ENCODE peak calls at places on chromosome 3, in ten cellular contexts. One of them, this sample, is unnamed.

GRCh38 chr3:48565591-48566400 is 2.2 kb upstream of the UCN2 start:
- DNase-seq in hepatic stellate cell: peak; percentile 94
- DNase-seq in activated T-cell treated with anti-CD3 and anti-CD28 coated beads for 24 hours: no peak
- DNase-seq in CD8-positive, alpha-beta memory T cell: no peak
- DNase-seq in osteoblast: peak; percentile 99
- DNase-seq in HFF-Myc: no peak
- DNase-seq in fibroblast of mammary gland: peak; percentile 74
- DNase-seq in right cardiac atrium: no peak
- DNase-seq in suprapubic skin: no peak
- DNase-seq in transverse colon: no peak
- DNase-seq in this sample: no peak

GRCh38 chr3:105842943-105843342 is 25.9 kb downstream of the CBLB start:
- DNase-seq in suprapubic skin: no peak
- DNase-seq in activated T-cell treated with anti-CD3 and anti-CD28 coated beads for 24 hours: no peak
- DNase-seq in hepatic stellate cell: no peak
- DNase-seq in transverse colon: no peak
- DNase-seq in CD8-positive, alpha-beta memory T cell: no peak
- DNase-seq in osteoblast: no peak
- DNase-seq in HFF-Myc: no peak
- DNase-seq in right cardiac atrium: no peak
- DNase-seq in fibroblast of mammary gland: peak; percentile 53
- DNase-seq in this sample: no peak

GRCh38 chr3:50708620-50709019 is 33.9 kb downstream of the DOCK3 start:
- DNase-seq in osteoblast: no peak
- DNase-seq in CD8-positive, alpha-beta memory T cell: peak; percentile 35
- DNase-seq in suprapubic skin: no peak
- DNase-seq in right cardiac atrium: no peak
- DNase-seq in fibroblast of mammary gland: no peak
- DNase-seq in transverse colon: no peak
- DNase-seq in HFF-Myc: no peak
- DNase-seq in hepatic stellate cell: no peak
- DNase-seq in activated T-cell treated with anti-CD3 and anti-CD28 coated beads for 24 hours: peak; percentile 4
- DNase-seq in this sample: peak; percentile 38

GRCh38 chr3:142210144-142210543 is 15.2 kb downstream of the GK5 start:
- DNase-seq in right cardiac atrium: no peak
- DNase-seq in fibroblast of mammary gland: no peak
- DNase-seq in osteoblast: no peak
- DNase-seq in HFF-Myc: no peak
- DNase-seq in hepatic stellate cell: peak; percentile 5
- DNase-seq in activated T-cell treated with anti-CD3 and anti-CD28 coated beads for 24 hours: no peak
- DNase-seq in transverse colon: no peak
- DNase-seq in suprapubic skin: no peak
- DNase-seq in CD8-positive, alpha-beta memory T cell: no peak
- DNase-seq in this sample: peak; percentile 14

GRCh38 chr3:37945803-37946530 is 44.6 kb upstream of the VILL start:
- DNase-seq in transverse colon: no peak
- DNase-seq in hepatic stellate cell: peak; percentile 54
- DNase-seq in CD8-positive, alpha-beta memory T cell: no peak
- DNase-seq in right cardiac atrium: no peak
- DNase-seq in suprapubic skin: no peak
- DNase-seq in HFF-Myc: peak; percentile 74
- DNase-seq in osteoblast: no peak
- DNase-seq in activated T-cell treated with anti-CD3 and anti-CD28 coated beads for 24 hours: no peak
- DNase-seq in fibroblast of mammary gland: no peak
- DNase-seq in this sample: no peak

GRCh38 chr3:159356606-159357005 is 554.8 kb downstream of the MFSD1 start:
- DNase-seq in activated T-cell treated with anti-CD3 and anti-CD28 coated beads for 24 hours: no peak
- DNase-seq in suprapubic skin: no peak
- DNase-seq in CD8-positive, alpha-beta memory T cell: no peak
- DNase-seq in osteoblast: no peak
- DNase-seq in HFF-Myc: no peak
- DNase-seq in fibroblast of mammary gland: no peak
- DNase-seq in hepatic stellate cell: no peak
- DNase-seq in transverse colon: no peak
- DNase-seq in right cardiac atrium: no peak
- DNase-seq in this sample: no peak

GRCh38 chr3:194584866-194585265 is 48.4 kb downstream of the TMEM44 start:
- DNase-seq in suprapubic skin: no peak
- DNase-seq in transverse colon: no peak
- DNase-seq in activated T-cell treated with anti-CD3 and anti-CD28 coated beads for 24 hours: no peak
- DNase-seq in osteoblast: peak; percentile 44
- DNase-seq in HFF-Myc: no peak
- DNase-seq in hepatic stellate cell: no peak
- DNase-seq in fibroblast of mammary gland: peak; percentile 86
- DNase-seq in CD8-positive, alpha-beta memory T cell: no peak
- DNase-seq in right cardiac atrium: peak; percentile 53
- DNase-seq in this sample: no peak

GRCh38 chr3:41792806-41793205 is 169.1 kb downstream of the ULK4 start:
- DNase-seq in activated T-cell treated with anti-CD3 and anti-CD28 coated beads for 24 hours: no peak
- DNase-seq in CD8-positive, alpha-beta memory T cell: no peak
- DNase-seq in osteoblast: no peak
- DNase-seq in fibroblast of mammary gland: no peak
- DNase-seq in hepatic stellate cell: no peak
- DNase-seq in right cardiac atrium: no peak
- DNase-seq in HFF-Myc: no peak
- DNase-seq in transverse colon: no peak
- DNase-seq in suprapubic skin: no peak
- DNase-seq in this sample: no peak

GRCh38 chr3:134333522-134334181 is 40.6 kb downstream of the AMOTL2 start:
- DNase-seq in transverse colon: no peak
- DNase-seq in fibroblast of mammary gland: no peak
- DNase-seq in osteoblast: peak; percentile 87
- DNase-seq in hepatic stellate cell: peak; percentile 86
- DNase-seq in suprapubic skin: peak; percentile 67
- DNase-seq in right cardiac atrium: no peak
- DNase-seq in CD8-positive, alpha-beta memory T cell: no peak
- DNase-seq in activated T-cell treated with anti-CD3 and anti-CD28 coated beads for 24 hours: no peak
- DNase-seq in HFF-Myc: no peak
- DNase-seq in this sample: no peak

GRCh38 chr3:169676925-169677537 is 13.5 kb upstream of the MECOM start:
- DNase-seq in osteoblast: no peak
- DNase-seq in suprapubic skin: no peak
- DNase-seq in activated T-cell treated with anti-CD3 and anti-CD28 coated beads for 24 hours: no peak
- DNase-seq in right cardiac atrium: no peak
- DNase-seq in fibroblast of mammary gland: no peak
- DNase-seq in HFF-Myc: no peak
- DNase-seq in CD8-positive, alpha-beta memory T cell: no peak
- DNase-seq in hepatic stellate cell: no peak
- DNase-seq in transverse colon: no peak
- DNase-seq in this sample: no peak

GRCh38 chr3:44130249-44130648 is 111.4 kb upstream of the TOPAZ1 start:
- DNase-seq in fibroblast of mammary gland: no peak
- DNase-seq in osteoblast: no peak
- DNase-seq in CD8-positive, alpha-beta memory T cell: no peak
- DNase-seq in HFF-Myc: no peak
- DNase-seq in hepatic stellate cell: no peak
- DNase-seq in suprapubic skin: no peak
- DNase-seq in activated T-cell treated with anti-CD3 and anti-CD28 coated beads for 24 hours: no peak
- DNase-seq in transverse colon: peak; percentile 21
- DNase-seq in right cardiac atrium: no peak
- DNase-seq in this sample: no peak

GRCh38 chr3:134427400-134428111 is 53.3 kb upstream of the AMOTL2 start:
- DNase-seq in fibroblast of mammary gland: peak; percentile 100
- DNase-seq in HFF-Myc: peak; percentile 78
- DNase-seq in transverse colon: no peak
- DNase-seq in osteoblast: peak; percentile 86
- DNase-seq in CD8-positive, alpha-beta memory T cell: no peak
- DNase-seq in activated T-cell treated with anti-CD3 and anti-CD28 coated beads for 24 hours: no peak
- DNase-seq in hepatic stellate cell: peak; percentile 88
- DNase-seq in right cardiac atrium: peak; percentile 70
- DNase-seq in suprapubic skin: peak; percentile 80
- DNase-seq in this sample: no peak

GRCh38 chr3:27085849-27086248 is 283.3 kb downstream of the NEK10 start:
- DNase-seq in suprapubic skin: no peak
- DNase-seq in transverse colon: no peak
- DNase-seq in CD8-positive, alpha-beta memory T cell: no peak
- DNase-seq in HFF-Myc: no peak
- DNase-seq in activated T-cell treated with anti-CD3 and anti-CD28 coated beads for 24 hours: no peak
- DNase-seq in fibroblast of mammary gland: no peak
- DNase-seq in osteoblast: no peak
- DNase-seq in right cardiac atrium: no peak
- DNase-seq in hepatic stellate cell: no peak
- DNase-seq in this sample: no peak

GRCh38 chr3:87468938-87469337 is 192.6 kb upstream of the POU1F1 start:
- DNase-seq in transverse colon: no peak
- DNase-seq in right cardiac atrium: no peak
- DNase-seq in activated T-cell treated with anti-CD3 and anti-CD28 coated beads for 24 hours: no peak
- DNase-seq in osteoblast: peak; percentile 29
- DNase-seq in suprapubic skin: no peak
- DNase-seq in HFF-Myc: no peak
- DNase-seq in hepatic stellate cell: peak; percentile 3
- DNase-seq in CD8-positive, alpha-beta memory T cell: no peak
- DNase-seq in fibroblast of mammary gland: no peak
- DNase-seq in this sample: no peak

GRCh38 chr3:69419276-69419675 is 33.4 kb upstream of the FRMD4B start:
- DNase-seq in right cardiac atrium: no peak
- DNase-seq in HFF-Myc: no peak
- DNase-seq in suprapubic skin: no peak
- DNase-seq in transverse colon: no peak
- DNase-seq in hepatic stellate cell: no peak
- DNase-seq in fibroblast of mammary gland: peak; percentile 57
- DNase-seq in activated T-cell treated with anti-CD3 and anti-CD28 coated beads for 24 hours: no peak
- DNase-seq in osteoblast: no peak
- DNase-seq in CD8-positive, alpha-beta memory T cell: no peak
- DNase-seq in this sample: no peak

GRCh38 chr3:168884353-168884903 is 779.1 kb downstream of the MECOM start:
- DNase-seq in transverse colon: peak; percentile 22
- DNase-seq in right cardiac atrium: no peak
- DNase-seq in activated T-cell treated with anti-CD3 and anti-CD28 coated beads for 24 hours: no peak
- DNase-seq in hepatic stellate cell: peak; percentile 2
- DNase-seq in osteoblast: peak; percentile 19
- DNase-seq in HFF-Myc: peak; percentile 81
- DNase-seq in CD8-positive, alpha-beta memory T cell: no peak
- DNase-seq in fibroblast of mammary gland: peak; percentile 82
- DNase-seq in suprapubic skin: no peak
- DNase-seq in this sample: no peak

GRCh38 chr3:158912188-158912587 is 110.3 kb downstream of the MFSD1 start:
- DNase-seq in transverse colon: no peak
- DNase-seq in right cardiac atrium: no peak
- DNase-seq in osteoblast: no peak
- DNase-seq in hepatic stellate cell: no peak
- DNase-seq in activated T-cell treated with anti-CD3 and anti-CD28 coated beads for 24 hours: no peak
- DNase-seq in CD8-positive, alpha-beta memory T cell: no peak
- DNase-seq in fibroblast of mammary gland: peak; percentile 12
- DNase-seq in suprapubic skin: no peak
- DNase-seq in HFF-Myc: no peak
- DNase-seq in this sample: no peak

GRCh38 chr3:72338082-72338941 is 509.9 kb downstream of the SHQ1 start:
- DNase-seq in CD8-positive, alpha-beta memory T cell: no peak
- DNase-seq in right cardiac atrium: no peak
- DNase-seq in hepatic stellate cell: no peak
- DNase-seq in fibroblast of mammary gland: peak; percentile 68
- DNase-seq in HFF-Myc: no peak
- DNase-seq in activated T-cell treated with anti-CD3 and anti-CD28 coated beads for 24 hours: peak; percentile 61
- DNase-seq in suprapubic skin: peak; percentile 74
- DNase-seq in osteoblast: peak; percentile 89
- DNase-seq in transverse colon: no peak
- DNase-seq in this sample: no peak

GRCh38 chr3:32460031-32460749 is 42.5 kb downstream of the CMTM6 start:
- DNase-seq in osteoblast: no peak
- DNase-seq in HFF-Myc: no peak
- DNase-seq in transverse colon: peak; percentile 53
- DNase-seq in hepatic stellate cell: no peak
- DNase-seq in CD8-positive, alpha-beta memory T cell: peak; percentile 96
- DNase-seq in fibroblast of mammary gland: no peak
- DNase-seq in activated T-cell treated with anti-CD3 and anti-CD28 coated beads for 24 hours: peak; percentile 44
- DNase-seq in right cardiac atrium: no peak
- DNase-seq in suprapubic skin: no peak
- DNase-seq in this sample: no peak